ENCODE peak calls at places on chromosomes 3 and 15, in six cellular contexts. W is endodermal cell, P is MCF 10A, N is natural killer cell, I is BJ, G is GM13976. Q is an unnamed sample.

GRCh38 chr3:127275287-127275781 is 12.5 kb downstream of the PRR20G start:
- DNase-seq in G (no peak), N (no peak), W (no peak), I (no peak), P (peak; percentile 79), Q (no peak)

GRCh38 chr15:35305031-35305555 is 220.0 kb upstream of the NANOGP8 start:
- DNase-seq in G (no peak), N (no peak), W (no peak), P (no peak), I (no peak), Q (no peak)

GRCh38 chr15:89143503-89144162 is 55.4 kb downstream of the ABHD2 start:
- DNase-seq in P (peak; percentile 66), I (peak; percentile 76), G (no peak), N (no peak), W (no peak), Q (no peak)

GRCh38 chr3:173092038-173092437 is 49.0 kb downstream of the SPATA16 start:
- DNase-seq in I (no peak), W (no peak), P (no peak), G (no peak), N (no peak), Q (no peak)

GRCh38 chr15:92580021-92580420 is 75.6 kb downstream of the FAM174B start:
- DNase-seq in I (no peak), N (no peak), P (no peak), G (no peak), W (no peak), Q (no peak)

GRCh38 chr15:74635228-74635627 is 19.6 kb downstream of the CLK3 start:
- DNase-seq in W (peak; percentile 90), P (peak; percentile 81), N (peak; percentile 60), G (peak; percentile 77), I (no peak), Q (no peak)

GRCh38 chr3:107001635-107002034 is 375.6 kb upstream of the CCDC54 start:
- DNase-seq in N (no peak), G (no peak), I (peak; percentile 49), P (no peak), W (no peak), Q (no peak)

GRCh38 chr15:94206463-94207167 is 24.7 kb upstream of the MCTP2 start:
- DNase-seq in N (no peak), W (no peak), I (peak; percentile 73), G (no peak), P (peak; percentile 63), Q (no peak)

GRCh38 chr3:172678068-172678467 is 32.8 kb downstream of the NCEH1 start:
- DNase-seq in I (no peak), G (no peak), W (no peak), P (peak; percentile 35), N (no peak), Q (no peak)

GRCh38 chr15:25909806-25910205 is 46.7 kb upstream of the ATP10A start:
- DNase-seq in W (no peak), N (no peak), G (no peak), P (no peak), I (no peak), Q (no peak)

GRCh38 chr3:128278761-128279593 is 125.7 kb downstream of the EEFSEC start:
- DNase-seq in W (peak; percentile 72), N (no peak), G (no peak), P (no peak), I (peak; percentile 72), Q (peak; percentile 77)

GRCh38 chr15:60539881-60540613 is 61.1 kb upstream of the ICE2 start:
- DNase-seq in I (no peak), P (no peak), N (no peak), G (no peak), W (no peak), Q (no peak)

GRCh38 chr15:44550256-44550655 is 13.3 kb downstream of the EIF3J start:
- DNase-seq in I (no peak), N (no peak), W (no peak), G (no peak), P (peak; percentile 33), Q (no peak)

GRCh38 chr3:43207628-43208085 is 78.7 kb upstream of the SNRK start:
- DNase-seq in W (no peak), N (no peak), P (no peak), G (no peak), I (peak; percentile 68), Q (no peak)

GRCh38 chr3:1183320-1184048 is 90.7 kb downstream of the CNTN6 start:
- DNase-seq in W (no peak), G (no peak), P (peak; percentile 43), I (no peak), N (no peak), Q (no peak)

GRCh38 chr15:40790723-40791122 is 16.2 kb upstream of the ZFYVE19 start:
- DNase-seq in N (no peak), I (no peak), P (peak; percentile 51), G (no peak), W (no peak), Q (no peak)

GRCh38 chr3:73786346-73786807 is 161.6 kb upstream of the PDZRN3 start:
- DNase-seq in N (no peak), P (peak; percentile 86), I (peak; percentile 78), G (no peak), W (no peak), Q (no peak)

GRCh38 chr15:81853349-81853748 is 192.5 kb downstream of the MEX3B start:
- DNase-seq in N (no peak), I (no peak), G (no peak), P (no peak), W (no peak), Q (no peak)

GRCh38 chr3:195809291-195809785 is 2.4 kb downstream of the MUC4 start:
- DNase-seq in G (no peak), I (no peak), N (no peak), W (peak; percentile 54), P (no peak), Q (no peak)

GRCh38 chr3:66115858-66116654 is 77.3 kb upstream of the MAGI1 start:
- DNase-seq in P (peak; percentile 82), G (no peak), I (peak; percentile 89), W (peak; percentile 83), N (no peak), Q (no peak)

GRCh38 chr3:186241910-186242821 is 119.9 kb downstream of the DGKG start:
- DNase-seq in P (peak; percentile 76), I (no peak), N (peak; percentile 24), W (peak; percentile 94), G (peak; percentile 80), Q (no peak)

GRCh38 chr3:75342425-75342824 is 321.7 kb upstream of the FRG2C start:
- DNase-seq in N (no peak), W (no peak), I (no peak), P (no peak), G (no peak), Q (no peak)

GRCh38 chr3:151434151-151434890 is 26.5 kb downstream of the IGSF10 start:
- DNase-seq in P (peak; percentile 65), G (no peak), N (no peak), I (peak; percentile 59), W (no peak), Q (no peak)

GRCh38 chr3:50204804-50205718 is at the start of gene SLC38A3:
- DNase-seq in P (no peak), W (peak; percentile 91), I (no peak), N (no peak), G (no peak), Q (no peak)

GRCh38 chr3:111809196-111809595 is 49.9 kb upstream of the PHLDB2 start:
- DNase-seq in I (peak; percentile 67), G (no peak), N (no peak), W (no peak), P (peak; percentile 13), Q (no peak)

GRCh38 chr15:38894260-38894948 is 329.8 kb upstream of the RASGRP1 start:
- DNase-seq in P (peak; percentile 44), W (no peak), I (peak; percentile 87), N (no peak), G (no peak), Q (no peak)

DNA sequence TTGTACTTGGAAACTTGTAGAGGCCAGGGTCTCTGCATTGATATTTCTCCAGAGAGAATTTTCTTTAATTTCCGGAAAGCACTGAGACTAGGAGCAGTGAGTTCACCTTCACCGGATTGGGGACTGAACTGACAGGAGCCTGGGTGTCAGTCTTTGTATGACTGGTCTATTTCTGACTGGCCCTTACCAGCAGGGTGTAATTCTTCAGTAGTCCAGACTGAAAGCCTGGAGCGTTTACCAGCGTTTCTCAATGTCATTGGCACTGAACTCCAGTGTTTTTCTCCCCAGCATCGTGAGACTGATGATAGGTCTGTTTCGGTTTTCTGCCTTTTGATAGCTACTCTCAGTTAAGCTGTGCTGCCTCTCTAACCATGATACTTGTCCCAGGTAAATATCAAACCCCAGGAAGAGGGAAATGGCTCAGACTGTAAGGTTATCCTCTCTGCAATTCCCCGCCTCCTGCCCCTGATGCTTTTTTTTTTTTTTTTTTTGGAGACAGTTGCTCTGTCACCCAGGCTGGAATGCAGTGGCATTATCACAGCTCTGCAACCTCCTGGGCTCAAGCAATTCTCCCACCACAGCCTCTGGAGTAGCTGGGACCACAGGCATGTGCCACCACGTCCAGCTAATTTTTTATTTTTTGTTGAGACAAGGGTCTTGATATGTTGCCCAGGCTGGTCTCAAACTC is 103.6 kb downstream of the CACNA2D3 start:
- DNase-seq in P (peak; percentile 5), N (no peak), G (no peak), I (no peak), W (no peak), Q (no peak)
- TF ChIP-seq CTCF in P (no peak), N (no peak), G (no peak), I (no peak), W (no peak), Q (no peak)

DNA sequence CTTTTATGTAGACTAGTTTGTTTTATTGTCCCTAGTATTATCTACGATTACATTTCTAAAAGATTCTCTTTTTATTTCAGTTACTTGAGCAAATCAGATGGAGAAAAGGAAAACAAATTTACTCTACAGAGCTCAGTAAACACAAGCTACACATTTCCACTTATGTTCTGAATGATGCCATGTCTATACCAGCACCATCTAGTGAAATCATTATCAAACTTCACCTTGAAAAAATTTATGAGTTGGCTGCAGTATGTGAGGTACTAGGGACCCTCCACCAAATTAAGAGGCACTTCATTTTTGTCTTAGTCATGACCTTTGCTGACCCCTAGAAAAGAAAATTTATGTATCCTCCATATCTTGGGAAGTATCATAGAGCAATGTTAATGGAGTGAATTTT is 827.4 kb downstream of the SI start:
- DNase-seq in I (no peak), W (no peak), G (no peak), N (no peak), P (no peak), Q (no peak)
- TF ChIP-seq CTCF in I (no peak), W (peak; percentile 13), G (no peak), N (no peak), P (no peak), Q (no peak)

GRCh38 chr3:18295171-18295920 is 129.8 kb downstream of the SATB1 start:
- DNase-seq in G (peak; percentile 23), I (peak; percentile 19), N (no peak), P (peak; percentile 89), W (peak; percentile 96), Q (no peak)
- TF ChIP-seq CTCF in G (peak; percentile 63), I (peak; percentile 64), N (no peak), P (peak; percentile 90), W (peak; percentile 97), Q (peak; percentile 63)

GRCh38 chr15:66789029-66790025 is 87.3 kb downstream of the SMAD6 start:
- DNase-seq in W (peak; percentile 87), N (no peak), P (peak; percentile 45), I (no peak), G (no peak), Q (no peak)
- TF ChIP-seq CTCF in W (peak; percentile 77), N (no peak), P (peak; percentile 44), I (peak; percentile 68), G (peak; percentile 15), Q (peak; percentile 61)